ENCODE peak calls at places on chromosomes 3 and 15, in ten cellular contexts. O is hepatocyte; U is SW 1271; M is H4; T is LHCN-M2; A is stimulated activated CD4-positive, alpha-beta T cell treated with anti-CD3 and anti-CD28 coated beads, Interleukin-2, amount 100 ng/mL, for 48 hours; Y is caudate nucleus; L is lung microvascular endothelial cell; Q is COLO829; I is epithelial cell of prostate. C is an unnamed sample.

GRCh38 chr3:194739498-194740284 is 54.0 kb downstream of the FAM43A start:
- DNase-seq in L (peak), Q (no peak), Y (no peak), U (no peak), T (no peak), A (no peak), M (no peak), I (no peak), O (no peak), C (no peak)

GRCh38 chr15:38617831-38618230 is 53.2 kb upstream of the RASGRP1 start:
- DNase-seq in T (no peak), Q (no peak), Y (no peak), O (no peak), M (no peak), L (no peak), A (no peak), I (no peak), U (no peak), C (no peak)

GRCh38 chr3:63142681-63143080 is 135.4 kb upstream of the SYNPR start:
- DNase-seq in T (no peak), L (no peak), U (no peak), Y (no peak), Q (no peak), O (no peak), A (no peak), M (no peak), I (no peak), C (no peak)

GRCh38 chr3:52525666-52526065 is 8.0 kb downstream of the NT5DC2 start:
- DNase-seq in I (no peak), L (no peak), A (no peak), T (no peak), O (no peak), M (no peak), Y (no peak), Q (no peak), U (no peak), C (no peak)

GRCh38 chr15:69893863-69894262 is 203.9 kb downstream of the TLE3 start:
- DNase-seq in M (peak), O (peak), Q (peak), I (no peak), U (no peak), L (peak), A (no peak), T (peak), Y (peak), C (no peak)

GRCh38 chr3:54357307-54357706 is 235.0 kb downstream of the CACNA2D3 start:
- DNase-seq in Y (no peak), M (peak), L (no peak), O (no peak), T (no peak), Q (no peak), I (no peak), U (no peak), A (no peak), C (no peak)

GRCh38 chr3:187679638-187680396 is 9.6 kb upstream of the SST start:
- DNase-seq in Q (peak), L (peak), O (peak), M (peak), A (peak), T (peak), I (no peak), U (peak), Y (peak), C (peak)

GRCh38 chr3:155088705-155089380 is 8.7 kb downstream of the MME start:
- DNase-seq in Y (no peak), A (no peak), T (no peak), I (no peak), U (no peak), M (no peak), O (no peak), L (no peak), Q (no peak), C (no peak)

GRCh38 chr3:60528651-60529050 is 722.6 kb downstream of the FHIT start:
- DNase-seq in I (no peak), Q (no peak), T (no peak), L (no peak), A (no peak), Y (no peak), M (no peak), O (no peak), U (no peak), C (no peak)

GRCh38 chr3:82044918-82045715 is 283.7 kb upstream of the GBE1 start:
- DNase-seq in I (peak), A (no peak), O (no peak), L (no peak), Y (no peak), Q (no peak), M (no peak), U (no peak), T (no peak), C (no peak)

GRCh38 chr15:69034352-69034751 is 19.9 kb downstream of the NOX5 start:
- DNase-seq in Y (no peak), M (peak), I (peak), U (peak), L (no peak), A (no peak), T (peak), O (no peak), Q (peak), C (no peak)

GRCh38 chr15:41493902-41494189 is 172 bp downstream of the ITPKA start:
- DNase-seq in Y (no peak), T (no peak), U (no peak), I (no peak), L (no peak), O (no peak), M (no peak), A (no peak), Q (no peak), C (no peak)

GRCh38 chr3:150345021-150345538 is 63.0 kb upstream of the TSC22D2 start:
- DNase-seq in Y (no peak), M (no peak), I (peak), O (peak), U (no peak), A (no peak), Q (no peak), T (no peak), L (no peak), C (no peak)

GRCh38 chr3:138712086-138712485 is 103.5 kb downstream of the FAIM start:
- DNase-seq in L (no peak), A (no peak), Y (no peak), U (no peak), M (no peak), T (no peak), I (no peak), O (no peak), Q (no peak), C (no peak)

GRCh38 chr15:26179906-26180305 is 316.8 kb upstream of the ATP10A start:
- DNase-seq in Q (no peak), O (peak), L (no peak), U (no peak), M (no peak), A (no peak), T (no peak), I (no peak), Y (no peak), C (no peak)

GRCh38 chr15:99509686-99510461 is 55.9 kb upstream of the MEF2A start:
- DNase-seq in Y (no peak), I (no peak), O (no peak), A (no peak), U (no peak), L (no peak), M (no peak), Q (no peak), T (no peak), C (no peak)

GRCh38 chr15:75947117-75947516 is 43.4 kb downstream of the FBXO22 start:
- DNase-seq in O (no peak), I (peak), U (no peak), L (no peak), M (no peak), T (peak), Q (no peak), Y (no peak), A (no peak), C (no peak)

GRCh38 chr3:57757642-57758297 is 1.7 kb downstream of the SLMAP start:
- DNase-seq in U (peak), T (no peak), I (no peak), L (peak), M (no peak), Q (peak), A (no peak), Y (no peak), O (peak), C (peak)

GRCh38 chr3:36911990-36912804 is 32.7 kb downstream of the TRANK1 start:
- DNase-seq in Q (no peak), M (peak), U (peak), Y (no peak), T (peak), O (peak), A (peak), I (peak), L (peak), C (no peak)

GRCh38 chr3:175121225-175121624 is 262.1 kb downstream of the NAALADL2 start:
- DNase-seq in Y (no peak), U (no peak), M (no peak), L (no peak), Q (no peak), I (no peak), A (no peak), O (peak), T (no peak), C (no peak)

GRCh38 chr3:22106213-22106867 is 355.3 kb upstream of the ZNF385D start:
- DNase-seq in A (no peak), U (no peak), Y (no peak), O (no peak), Q (no peak), L (no peak), M (no peak), I (no peak), T (no peak), C (peak)

GRCh38 chr3:195468841-195469240 is 26.0 kb upstream of the ACAP2 start:
- DNase-seq in A (no peak), I (no peak), U (no peak), O (no peak), L (no peak), Y (no peak), T (no peak), Q (no peak), M (no peak), C (no peak)

GRCh38 chr3:35936571-35936970 is 297.2 kb downstream of the ARPP21 start:
- DNase-seq in T (peak), M (no peak), U (no peak), O (no peak), A (no peak), L (no peak), Q (no peak), I (no peak), Y (no peak), C (no peak)

GRCh38 chr3:151008699-151009098 is 36.2 kb upstream of the CLRN1 start:
- DNase-seq in L (peak), O (peak), U (peak), M (no peak), Q (peak), Y (no peak), I (no peak), A (no peak), T (peak), C (no peak)

GRCh38 chr15:85752591-85752990 is 42.1 kb downstream of the KLHL25 start:
- DNase-seq in U (no peak), A (no peak), Y (no peak), I (no peak), Q (no peak), O (no peak), M (no peak), T (no peak), L (no peak), C (peak)

GRCh38 chr15:60616628-60617027 is 137.7 kb upstream of the ICE2 start:
- DNase-seq in A (no peak), L (no peak), O (no peak), Y (no peak), Q (no peak), T (no peak), I (no peak), U (no peak), M (no peak), C (no peak)

GRCh38 chr15:50797926-50798325 is 32.4 kb upstream of the SPPL2A start:
- DNase-seq in Y (no peak), Q (no peak), I (peak), M (no peak), O (peak), A (no peak), T (no peak), U (no peak), L (no peak), C (no peak)

GRCh38 chr3:185727873-185728272 is 97.0 kb downstream of the IGF2BP2 start:
- DNase-seq in A (no peak), I (peak), T (no peak), L (no peak), O (no peak), M (no peak), Y (no peak), U (no peak), Q (no peak), C (no peak)

GRCh38 chr3:11690863-11691833 is 47.4 kb upstream of the VGLL4 start:
- DNase-seq in L (no peak), Q (no peak), U (peak), A (no peak), O (peak), Y (no peak), T (peak), I (no peak), M (no peak), C (no peak)

GRCh38 chr3:126553284-126553811 is 5.4 kb downstream of the C3orf22 start:
- DNase-seq in M (no peak), Q (no peak), I (no peak), U (no peak), L (no peak), Y (no peak), O (no peak), T (no peak), A (no peak), C (peak)

GRCh38 chr3:151795276-151795675 is 18.6 kb upstream of the AADAC start:
- DNase-seq in T (peak), M (peak), U (peak), I (no peak), O (no peak), Y (no peak), Q (peak), L (no peak), A (no peak), C (no peak)

GRCh38 chr3:99484871-99485270 is 153.5 kb upstream of the COL8A1 start:
- DNase-seq in I (no peak), U (no peak), M (peak), Q (no peak), A (no peak), Y (no peak), L (no peak), O (no peak), T (peak), C (no peak)

GRCh38 chr15:46309914-46310313 is 675.1 kb downstream of the SQOR start:
- DNase-seq in Q (no peak), T (no peak), O (no peak), M (no peak), Y (no peak), U (no peak), L (no peak), A (no peak), I (no peak), C (no peak)

C was measured in upper lobe of left lung.